ENCODE peak calls at places on chromosomes 3 and 15, in six cellular contexts. N is Caco-2, X is mesothelial cell of epicardium, V is endothelial cell of umbilical vein, J is sigmoid colon, K is choroid plexus epithelial cell. W is an unnamed sample.
A peak's percentile ranks its signal among the peaks of the same experiment; 100 is the strongest.

GRCh38 chr3:194323785-194324735 is 27.1 kb downstream of the CPN2 start:
- DNase-seq in N (peak; percentile 36), X (peak; percentile 68), V (no peak), J (peak; percentile 90), K (no peak), W (no peak)

GRCh38 chr3:32175607-32176197 is 62.8 kb upstream of the CMTM8 start:
- DNase-seq in N (peak; percentile 69), X (no peak), V (peak; percentile 67), J (no peak), K (peak; percentile 80), W (no peak)

GRCh38 chr3:52232279-52233107 is 6.5 kb downstream of the TWF2 start:
- DNase-seq in N (no peak), X (no peak), V (no peak), J (no peak), K (no peak), W (no peak)

GRCh38 chr3:105304487-105304886 is 62.2 kb upstream of the ALCAM start:
- DNase-seq in N (no peak), X (no peak), V (no peak), J (no peak), K (peak; percentile 42), W (no peak)

GRCh38 chr3:150691414-150692040 is 12.2 kb downstream of the ERICH6 start:
- DNase-seq in N (no peak), X (no peak), V (no peak), J (no peak), K (no peak), W (no peak)

GRCh38 chr3:152470095-152470494 is 201.4 kb downstream of the MBNL1 start:
- DNase-seq in N (no peak), X (no peak), V (no peak), J (no peak), K (no peak), W (no peak)

GRCh38 chr15:50145451-50145872 is 26.4 kb upstream of the ATP8B4 start:
- DNase-seq in N (peak; percentile 62), X (no peak), V (peak; percentile 73), J (no peak), K (peak; percentile 90), W (no peak)

GRCh38 chr3:193593666-193594025 is 638 bp downstream of the OPA1 start:
- DNase-seq in N (no peak), X (no peak), V (peak; percentile 50), J (no peak), K (peak; percentile 31), W (no peak)

GRCh38 chr3:127027811-127028548 is 45.1 kb downstream of the PLXNA1 start:
- DNase-seq in N (no peak), X (no peak), V (no peak), J (no peak), K (no peak), W (no peak)

GRCh38 chr3:108806316-108806715 is 16.3 kb upstream of the TRAT1 start:
- DNase-seq in N (no peak), X (no peak), V (no peak), J (no peak), K (no peak), W (no peak)

GRCh38 chr15:69313437-69314000 is 14.8 kb downstream of the PAQR5 start:
- DNase-seq in N (no peak), X (no peak), V (no peak), J (no peak), K (no peak), W (no peak)

GRCh38 chr3:47266709-47267489 is 15.7 kb downstream of the KIF9 start:
- DNase-seq in N (no peak), X (peak; percentile 67), V (peak; percentile 87), J (peak; percentile 89), K (peak; percentile 96), W (peak; percentile 27)

GRCh38 chr3:197692641-197693040 is 44.1 kb downstream of the RUBCN start:
- DNase-seq in N (no peak), X (no peak), V (peak; percentile 26), J (no peak), K (peak; percentile 82), W (no peak)

GRCh38 chr3:128950223-128950938 is 43.5 kb downstream of the CFAP92 start:
- DNase-seq in N (peak; percentile 49), X (peak; percentile 30), V (peak; percentile 58), J (no peak), K (peak; percentile 77), W (no peak)

GRCh38 chr3:158711886-158712285 is 20.4 kb downstream of the RARRES1 start:
- DNase-seq in N (no peak), X (no peak), V (peak; percentile 58), J (no peak), K (peak; percentile 79), W (no peak)

GRCh38 chr3:50600841-50601591 is 10.6 kb downstream of the CISH start:
- DNase-seq in N (peak; percentile 87), X (peak; percentile 75), V (peak; percentile 87), J (peak; percentile 99), K (peak; percentile 98), W (no peak)

GRCh38 chr15:61084944-61085367 is 144.1 kb downstream of the RORA start:
- DNase-seq in N (no peak), X (no peak), V (no peak), J (no peak), K (peak; percentile 17), W (no peak)

GRCh38 chr15:71662306-71662705 is 148.0 kb upstream of the NR2E3 start:
- DNase-seq in N (no peak), X (no peak), V (peak; percentile 68), J (no peak), K (no peak), W (no peak)

GRCh38 chr15:42845581-42845980 is 75.0 kb downstream of the TTBK2 start:
- DNase-seq in N (no peak), X (no peak), V (no peak), J (no peak), K (no peak), W (no peak)

GRCh38 chr3:73774645-73775044 is 149.9 kb upstream of the PDZRN3 start:
- DNase-seq in N (no peak), X (no peak), V (no peak), J (no peak), K (no peak), W (no peak)

GRCh38 chr15:25790003-25790660 is 73.0 kb downstream of the ATP10A start:
- DNase-seq in N (no peak), X (no peak), V (no peak), J (peak; percentile 91), K (peak; percentile 25), W (no peak)

GRCh38 chr15:64842099-64842940 is 605 bp downstream of the PLEKHO2 start:
- DNase-seq in N (no peak), X (no peak), V (peak; percentile 48), J (peak; percentile 78), K (peak; percentile 39), W (no peak)

GRCh38 chr3:42376397-42376798 is 34.0 kb downstream of the LYZL4 start:
- DNase-seq in N (no peak), X (no peak), V (peak; percentile 17), J (no peak), K (peak; percentile 93), W (no peak)

GRCh38 chr3:71523628-71524027 is 59.9 kb downstream of the FOXP1 start:
- DNase-seq in N (no peak), X (no peak), V (no peak), J (no peak), K (no peak), W (no peak)

GRCh38 chr3:71521940-71522876 is 61.3 kb downstream of the FOXP1 start:
- DNase-seq in N (no peak), X (no peak), V (peak; percentile 75), J (no peak), K (no peak), W (no peak)

GRCh38 chr3:71520186-71521020 is 63.1 kb downstream of the FOXP1 start:
- DNase-seq in N (no peak), X (no peak), V (no peak), J (no peak), K (peak; percentile 94), W (no peak)

GRCh38 chr3:71518089-71518488 is 65.4 kb downstream of the FOXP1 start:
- DNase-seq in N (no peak), X (no peak), V (no peak), J (no peak), K (no peak), W (no peak)

DNA sequence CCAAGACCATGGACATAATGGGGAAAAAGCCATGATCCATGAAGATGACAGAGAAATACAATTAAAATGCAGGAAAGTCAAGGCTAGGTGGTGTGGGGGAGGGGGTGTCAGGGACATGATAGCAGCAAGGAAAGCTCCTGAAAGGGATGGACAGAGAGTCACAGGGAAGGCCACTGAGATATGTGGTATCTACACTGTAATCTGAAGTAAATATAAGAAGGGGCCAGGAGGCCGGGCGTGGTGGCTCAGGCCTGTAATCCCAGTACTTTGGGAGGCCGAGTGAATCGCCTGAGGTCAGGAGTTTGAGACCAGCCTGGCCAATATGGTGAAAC is 62.5 kb downstream of the FOXP1 start:
- DNase-seq in N (no peak), X (no peak), V (no peak), J (no peak), K (no peak), W (no peak)
- TF ChIP-seq CTCF in N (no peak), X (no peak), V (no peak), J (no peak), K (no peak), W (no peak)

GRCh38 chr3:119388577-119388976 is 74.8 kb downstream of the TMEM39A start:
- DNase-seq in N (no peak), X (no peak), V (no peak), J (no peak), K (no peak), W (no peak)
- TF ChIP-seq CTCF in N (no peak), X (no peak), V (no peak), J (no peak), K (peak; percentile 27), W (no peak)

DNA sequence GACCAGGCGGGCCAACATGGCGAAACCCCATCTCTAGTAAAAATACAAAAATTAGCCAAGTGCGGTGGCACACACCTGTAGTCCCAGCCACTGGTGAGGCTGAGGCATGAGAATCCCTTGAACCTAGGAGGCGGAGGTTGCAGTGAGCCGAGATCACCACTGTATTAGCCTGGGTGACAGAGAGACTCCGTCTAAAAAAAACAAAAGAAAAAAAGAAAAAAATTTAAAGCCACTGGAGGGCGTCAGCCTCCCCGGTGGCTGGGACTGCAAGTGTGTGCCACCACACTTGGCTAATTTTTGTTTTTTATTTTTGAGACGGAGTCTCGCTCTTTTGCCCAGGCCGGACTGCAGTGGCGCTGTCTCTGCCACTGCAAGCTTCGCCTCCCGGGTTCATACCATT is 7.9 kb downstream of the RTF1 start:
- DNase-seq in N (no peak), X (no peak), V (no peak), J (peak; percentile 14), K (no peak), W (no peak)
- TF ChIP-seq CTCF in N (no peak), X (no peak), V (no peak), J (no peak), K (no peak), W (no peak)

GRCh38 chr3:117696871-117697270 is 987.3 kb downstream of the TUSC7 start:
- DNase-seq in N (no peak), X (no peak), V (no peak), J (no peak), K (no peak), W (no peak)

GRCh38 chr3:117695871-117696270 is 986.3 kb downstream of the TUSC7 start:
- DNase-seq in N (no peak), X (no peak), V (no peak), J (no peak), K (no peak), W (no peak)

GRCh38 chr3:117699058-117699457 is 989.5 kb downstream of the TUSC7 start:
- DNase-seq in N (no peak), X (no peak), V (no peak), J (no peak), K (no peak), W (no peak)

GRCh38 chr3:117706037-117706436 is 996.5 kb downstream of the TUSC7 start:
- DNase-seq in N (no peak), X (no peak), V (no peak), J (no peak), K (peak; percentile 83), W (no peak)

GRCh38 chr3:117700573-117701360 is 991.2 kb downstream of the TUSC7 start:
- DNase-seq in N (no peak), X (no peak), V (no peak), J (no peak), K (no peak), W (no peak)
- TF ChIP-seq CTCF in N (no peak), X (no peak), V (no peak), J (no peak), K (no peak), W (no peak)